ENCODE peak calls at places on chromosomes 2 and 18, in eight cellular contexts. One of them, this sample, is unnamed.

GRCh38 chr18:70322928-70323327 is 34.1 kb downstream of the SOCS6 start:
- DNase-seq in keratinocyte: no peak
- DNase-seq in GM12865: no peak
- DNase-seq in choroid plexus epithelial cell: peak
- DNase-seq in fibroblast of villous mesenchyme: peak
- DNase-seq in H9: no peak
- DNase-seq in nephron progenitor cell: no peak
- DNase-seq in heart left ventricle: no peak
- DNase-seq in this sample: no peak

GRCh38 chr18:3827236-3827635 is 377.3 kb downstream of the TGIF1 start:
- DNase-seq in keratinocyte: no peak
- DNase-seq in GM12865: no peak
- DNase-seq in choroid plexus epithelial cell: no peak
- DNase-seq in fibroblast of villous mesenchyme: no peak
- DNase-seq in H9: no peak
- DNase-seq in nephron progenitor cell: no peak
- DNase-seq in heart left ventricle: no peak
- DNase-seq in this sample: no peak

GRCh38 chr2:26344581-26345283 is 1.2 kb upstream of the SELENOI start:
- DNase-seq in keratinocyte: no peak
- DNase-seq in GM12865: peak
- DNase-seq in choroid plexus epithelial cell: peak
- DNase-seq in fibroblast of villous mesenchyme: peak
- DNase-seq in H9: peak
- DNase-seq in nephron progenitor cell: no peak
- DNase-seq in heart left ventricle: no peak
- DNase-seq in this sample: no peak

GRCh38 chr2:8614646-8615045 is 67.2 kb upstream of the ID2 start:
- DNase-seq in keratinocyte: no peak
- DNase-seq in GM12865: no peak
- DNase-seq in choroid plexus epithelial cell: no peak
- DNase-seq in fibroblast of villous mesenchyme: no peak
- DNase-seq in H9: no peak
- DNase-seq in nephron progenitor cell: no peak
- DNase-seq in heart left ventricle: no peak
- DNase-seq in this sample: no peak

GRCh38 chr2:111160758-111161157 is 40.0 kb downstream of the BCL2L11 start:
- DNase-seq in keratinocyte: no peak
- DNase-seq in GM12865: no peak
- DNase-seq in choroid plexus epithelial cell: peak
- DNase-seq in fibroblast of villous mesenchyme: peak
- DNase-seq in H9: no peak
- DNase-seq in nephron progenitor cell: no peak
- DNase-seq in heart left ventricle: no peak
- DNase-seq in this sample: no peak

GRCh38 chr2:172361360-172361759 is 66.0 kb upstream of the ITGA6 start:
- DNase-seq in keratinocyte: no peak
- DNase-seq in GM12865: no peak
- DNase-seq in choroid plexus epithelial cell: no peak
- DNase-seq in fibroblast of villous mesenchyme: peak
- DNase-seq in H9: no peak
- DNase-seq in nephron progenitor cell: no peak
- DNase-seq in heart left ventricle: no peak
- DNase-seq in this sample: no peak

GRCh38 chr2:230541934-230542380 is 126.0 kb downstream of the SP100 start:
- DNase-seq in keratinocyte: peak
- DNase-seq in GM12865: peak
- DNase-seq in choroid plexus epithelial cell: peak
- DNase-seq in fibroblast of villous mesenchyme: no peak
- DNase-seq in H9: no peak
- DNase-seq in nephron progenitor cell: no peak
- DNase-seq in heart left ventricle: no peak
- DNase-seq in this sample: peak

GRCh38 chr2:241948901-241949735 is 79.6 kb downstream of the RTP5 start:
- DNase-seq in keratinocyte: no peak
- DNase-seq in GM12865: no peak
- DNase-seq in choroid plexus epithelial cell: no peak
- DNase-seq in fibroblast of villous mesenchyme: no peak
- DNase-seq in H9: no peak
- DNase-seq in nephron progenitor cell: no peak
- DNase-seq in heart left ventricle: no peak
- DNase-seq in this sample: no peak

GRCh38 chr2:31137211-31138036 is 816 bp downstream of the GALNT14 start:
- DNase-seq in keratinocyte: no peak
- DNase-seq in GM12865: no peak
- DNase-seq in choroid plexus epithelial cell: peak
- DNase-seq in fibroblast of villous mesenchyme: no peak
- DNase-seq in H9: peak
- DNase-seq in nephron progenitor cell: peak
- DNase-seq in heart left ventricle: no peak
- DNase-seq in this sample: no peak

GRCh38 chr2:31140151-31140550 is 1.9 kb upstream of the GALNT14 start:
- DNase-seq in keratinocyte: no peak
- DNase-seq in GM12865: no peak
- DNase-seq in choroid plexus epithelial cell: no peak
- DNase-seq in fibroblast of villous mesenchyme: no peak
- DNase-seq in H9: no peak
- DNase-seq in nephron progenitor cell: no peak
- DNase-seq in heart left ventricle: no peak
- DNase-seq in this sample: no peak

GRCh38 chr2:31136732-31137131 is 1.5 kb downstream of the GALNT14 start:
- DNase-seq in keratinocyte: no peak
- DNase-seq in GM12865: no peak
- DNase-seq in choroid plexus epithelial cell: no peak
- DNase-seq in fibroblast of villous mesenchyme: no peak
- DNase-seq in H9: no peak
- DNase-seq in nephron progenitor cell: no peak
- DNase-seq in heart left ventricle: no peak
- DNase-seq in this sample: no peak

GRCh38 chr2:31136000-31136399 is 2.2 kb downstream of the GALNT14 start:
- DNase-seq in keratinocyte: no peak
- DNase-seq in GM12865: no peak
- DNase-seq in choroid plexus epithelial cell: no peak
- DNase-seq in fibroblast of villous mesenchyme: no peak
- DNase-seq in H9: no peak
- DNase-seq in nephron progenitor cell: no peak
- DNase-seq in heart left ventricle: no peak
- DNase-seq in this sample: no peak

GRCh38 chr2:31138037-31138962 is at the start of gene GALNT14:
- DNase-seq in keratinocyte: no peak
- DNase-seq in GM12865: peak
- DNase-seq in choroid plexus epithelial cell: peak
- DNase-seq in fibroblast of villous mesenchyme: peak
- DNase-seq in H9: peak
- DNase-seq in nephron progenitor cell: peak
- DNase-seq in heart left ventricle: peak
- DNase-seq in this sample: no peak
- TF ChIP-seq CTCF in keratinocyte: peak
- TF ChIP-seq CTCF in GM12865: peak
- TF ChIP-seq CTCF in choroid plexus epithelial cell: peak
- TF ChIP-seq CTCF in fibroblast of villous mesenchyme: peak
- TF ChIP-seq CTCF in H9: peak
- TF ChIP-seq CTCF in nephron progenitor cell: peak
- TF ChIP-seq CTCF in heart left ventricle: peak
- TF ChIP-seq CTCF in this sample: peak

GRCh38 chr2:24022324-24022974 is 12.6 kb downstream of the MFSD2B start:
- DNase-seq in keratinocyte: no peak
- DNase-seq in GM12865: no peak
- DNase-seq in choroid plexus epithelial cell: no peak
- DNase-seq in fibroblast of villous mesenchyme: no peak
- DNase-seq in H9: no peak
- DNase-seq in nephron progenitor cell: no peak
- DNase-seq in heart left ventricle: no peak
- DNase-seq in this sample: no peak

GRCh38 chr2:24026233-24026632 is 16.3 kb downstream of the MFSD2B start:
- DNase-seq in keratinocyte: no peak
- DNase-seq in GM12865: no peak
- DNase-seq in choroid plexus epithelial cell: no peak
- DNase-seq in fibroblast of villous mesenchyme: no peak
- DNase-seq in H9: peak
- DNase-seq in nephron progenitor cell: no peak
- DNase-seq in heart left ventricle: no peak
- DNase-seq in this sample: no peak

GRCh38 chr2:24025264-24025663 is 15.4 kb downstream of the MFSD2B start:
- DNase-seq in keratinocyte: no peak
- DNase-seq in GM12865: no peak
- DNase-seq in choroid plexus epithelial cell: no peak
- DNase-seq in fibroblast of villous mesenchyme: no peak
- DNase-seq in H9: peak
- DNase-seq in nephron progenitor cell: no peak
- DNase-seq in heart left ventricle: no peak
- DNase-seq in this sample: no peak

GRCh38 chr2:24022975-24023575 is 13.2 kb downstream of the MFSD2B start:
- DNase-seq in keratinocyte: no peak
- DNase-seq in GM12865: no peak
- DNase-seq in choroid plexus epithelial cell: no peak
- DNase-seq in fibroblast of villous mesenchyme: no peak
- DNase-seq in H9: no peak
- DNase-seq in nephron progenitor cell: no peak
- DNase-seq in heart left ventricle: no peak
- DNase-seq in this sample: no peak

DNA sequence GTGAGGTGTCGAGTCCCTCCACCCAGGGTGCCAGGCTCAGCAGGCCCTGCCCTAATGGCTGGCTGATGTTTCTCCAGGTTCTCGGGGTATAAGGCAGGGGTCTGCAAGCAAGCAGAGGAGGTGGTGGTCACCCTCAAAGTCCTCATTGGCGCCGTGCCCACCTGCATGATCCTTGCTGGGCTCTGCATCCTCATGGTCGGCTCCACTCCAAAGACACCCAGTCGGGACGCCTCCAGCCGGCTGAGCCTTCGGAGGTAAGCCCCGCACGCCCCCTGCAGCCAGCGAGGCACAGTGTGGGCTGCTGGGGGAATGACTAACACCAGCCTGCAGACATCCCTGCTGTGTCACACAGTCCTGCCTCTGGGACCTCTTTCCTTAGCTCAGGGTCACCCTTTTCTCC is 14.1 kb downstream of the MFSD2B start:
- DNase-seq in keratinocyte: no peak
- DNase-seq in GM12865: no peak
- DNase-seq in choroid plexus epithelial cell: peak
- DNase-seq in fibroblast of villous mesenchyme: peak
- DNase-seq in H9: peak
- DNase-seq in nephron progenitor cell: no peak
- DNase-seq in heart left ventricle: no peak
- DNase-seq in this sample: no peak
- TF ChIP-seq CTCF in keratinocyte: no peak
- TF ChIP-seq CTCF in GM12865: no peak
- TF ChIP-seq CTCF in choroid plexus epithelial cell: peak
- TF ChIP-seq CTCF in fibroblast of villous mesenchyme: peak
- TF ChIP-seq CTCF in H9: peak
- TF ChIP-seq CTCF in nephron progenitor cell: no peak
- TF ChIP-seq CTCF in heart left ventricle: no peak
- TF ChIP-seq CTCF in this sample: no peak

GRCh38 chr2:238239872-238240760 is at the start of gene HES6:
- DNase-seq in keratinocyte: no peak
- DNase-seq in GM12865: peak
- DNase-seq in choroid plexus epithelial cell: peak
- DNase-seq in fibroblast of villous mesenchyme: peak
- DNase-seq in H9: peak
- DNase-seq in nephron progenitor cell: peak
- DNase-seq in heart left ventricle: peak
- DNase-seq in this sample: no peak

GRCh38 chr2:238241970-238242369 is 2.1 kb upstream of the HES6 start:
- DNase-seq in keratinocyte: no peak
- DNase-seq in GM12865: no peak
- DNase-seq in choroid plexus epithelial cell: no peak
- DNase-seq in fibroblast of villous mesenchyme: no peak
- DNase-seq in H9: no peak
- DNase-seq in nephron progenitor cell: no peak
- DNase-seq in heart left ventricle: no peak
- DNase-seq in this sample: no peak

GRCh38 chr2:238239552-238239871 is 326 bp downstream of the HES6 start:
- DNase-seq in keratinocyte: no peak
- DNase-seq in GM12865: peak
- DNase-seq in choroid plexus epithelial cell: no peak
- DNase-seq in fibroblast of villous mesenchyme: no peak
- DNase-seq in H9: no peak
- DNase-seq in nephron progenitor cell: peak
- DNase-seq in heart left ventricle: no peak
- DNase-seq in this sample: no peak

GRCh38 chr2:238242731-238243495 is 3.1 kb upstream of the HES6 start:
- DNase-seq in keratinocyte: no peak
- DNase-seq in GM12865: no peak
- DNase-seq in choroid plexus epithelial cell: no peak
- DNase-seq in fibroblast of villous mesenchyme: peak
- DNase-seq in H9: no peak
- DNase-seq in nephron progenitor cell: no peak
- DNase-seq in heart left ventricle: peak
- DNase-seq in this sample: no peak

GRCh38 chr2:238240761-238241711 is 1.2 kb upstream of the HES6 start:
- DNase-seq in keratinocyte: no peak
- DNase-seq in GM12865: peak
- DNase-seq in choroid plexus epithelial cell: no peak
- DNase-seq in fibroblast of villous mesenchyme: peak
- DNase-seq in H9: peak
- DNase-seq in nephron progenitor cell: peak
- DNase-seq in heart left ventricle: peak
- DNase-seq in this sample: no peak
- TF ChIP-seq CTCF in keratinocyte: no peak
- TF ChIP-seq CTCF in GM12865: no peak
- TF ChIP-seq CTCF in choroid plexus epithelial cell: no peak
- TF ChIP-seq CTCF in fibroblast of villous mesenchyme: no peak
- TF ChIP-seq CTCF in H9: no peak
- TF ChIP-seq CTCF in nephron progenitor cell: peak
- TF ChIP-seq CTCF in heart left ventricle: no peak
- TF ChIP-seq CTCF in this sample: no peak

GRCh38 chr2:239487272-239487671 is 86.5 kb upstream of the HDAC4 start:
- DNase-seq in keratinocyte: no peak
- DNase-seq in GM12865: no peak
- DNase-seq in choroid plexus epithelial cell: no peak
- DNase-seq in fibroblast of villous mesenchyme: no peak
- DNase-seq in H9: no peak
- DNase-seq in nephron progenitor cell: no peak
- DNase-seq in heart left ventricle: no peak
- DNase-seq in this sample: no peak

GRCh38 chr2:239488078-239488590 is 87.3 kb upstream of the HDAC4 start:
- DNase-seq in keratinocyte: no peak
- DNase-seq in GM12865: no peak
- DNase-seq in choroid plexus epithelial cell: no peak
- DNase-seq in fibroblast of villous mesenchyme: no peak
- DNase-seq in H9: no peak
- DNase-seq in nephron progenitor cell: no peak
- DNase-seq in heart left ventricle: no peak
- DNase-seq in this sample: no peak

GRCh38 chr2:239482801-239483712 is 82.2 kb upstream of the HDAC4 start:
- DNase-seq in keratinocyte: no peak
- DNase-seq in GM12865: no peak
- DNase-seq in choroid plexus epithelial cell: no peak
- DNase-seq in fibroblast of villous mesenchyme: no peak
- DNase-seq in H9: no peak
- DNase-seq in nephron progenitor cell: no peak
- DNase-seq in heart left ventricle: no peak
- DNase-seq in this sample: no peak

GRCh38 chr2:239485622-239486021 is 84.8 kb upstream of the HDAC4 start:
- DNase-seq in keratinocyte: no peak
- DNase-seq in GM12865: no peak
- DNase-seq in choroid plexus epithelial cell: no peak
- DNase-seq in fibroblast of villous mesenchyme: no peak
- DNase-seq in H9: no peak
- DNase-seq in nephron progenitor cell: no peak
- DNase-seq in heart left ventricle: no peak
- DNase-seq in this sample: no peak

DNA sequence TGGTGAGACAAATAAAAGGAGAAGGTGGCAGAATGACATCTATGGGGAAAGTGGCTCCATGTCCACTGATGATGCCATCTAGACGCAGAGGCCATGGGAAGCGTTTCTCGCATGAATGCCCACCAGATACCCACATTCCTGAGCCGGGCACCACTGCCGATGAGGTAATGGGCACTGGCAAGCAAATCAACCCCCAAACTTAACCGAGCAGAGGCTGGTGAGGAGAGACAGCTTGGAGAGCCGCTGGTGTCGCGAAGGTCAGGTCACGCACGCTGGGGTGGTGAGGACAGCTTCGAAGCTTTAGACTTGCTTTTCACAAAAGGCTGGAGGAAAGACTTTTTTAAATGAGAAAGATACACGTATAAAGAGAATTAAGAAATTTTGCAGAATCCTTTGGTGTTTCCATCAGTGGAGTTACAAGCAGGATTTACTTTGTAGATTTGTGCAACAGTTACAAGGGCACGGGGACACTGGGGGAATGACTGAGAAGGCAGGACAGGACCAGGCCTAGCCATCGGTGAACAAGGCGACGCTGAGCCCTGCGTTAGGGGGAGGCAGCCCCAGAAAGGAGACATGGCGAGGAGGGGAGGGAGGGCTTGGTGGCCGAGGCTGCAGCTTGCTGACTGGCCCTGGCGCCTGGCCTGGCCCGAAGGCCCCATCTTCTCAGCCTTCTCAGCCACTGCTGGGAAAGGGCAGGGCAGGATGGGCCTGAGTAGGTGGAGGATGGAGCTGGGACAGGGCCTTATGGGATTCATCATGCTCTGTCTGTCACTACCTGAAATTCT is 83.9 kb upstream of the HDAC4 start:
- DNase-seq in keratinocyte: no peak
- DNase-seq in GM12865: no peak
- DNase-seq in choroid plexus epithelial cell: no peak
- DNase-seq in fibroblast of villous mesenchyme: no peak
- DNase-seq in H9: no peak
- DNase-seq in nephron progenitor cell: no peak
- DNase-seq in heart left ventricle: no peak
- DNase-seq in this sample: no peak
- TF ChIP-seq CTCF in keratinocyte: no peak
- TF ChIP-seq CTCF in GM12865: no peak
- TF ChIP-seq CTCF in choroid plexus epithelial cell: no peak
- TF ChIP-seq CTCF in fibroblast of villous mesenchyme: no peak
- TF ChIP-seq CTCF in H9: no peak
- TF ChIP-seq CTCF in nephron progenitor cell: no peak
- TF ChIP-seq CTCF in heart left ventricle: no peak
- TF ChIP-seq CTCF in this sample: no peak

This sample was measured in GM12864.